ENCODE peak calls at places on chromosomes 4 and X, in six cellular contexts. One of them, this sample, is unnamed.

GRCh38 chrX:120790118-120790517 is 85.5 kb downstream of the CT47B1 start:
- DNase-seq in endothelial cell of umbilical vein: peak; percentile 71
- DNase-seq in testis: peak; percentile 61
- DNase-seq in brain microvascular endothelial cell: peak; percentile 52
- DNase-seq in upper lobe of right lung: no peak
- DNase-seq in tibial artery: no peak
- DNase-seq in this sample: no peak

GRCh38 chrX:147183161-147183560 is 368.6 kb upstream of the CXorf51A start:
- DNase-seq in brain microvascular endothelial cell: no peak
- DNase-seq in testis: no peak
- DNase-seq in upper lobe of right lung: no peak
- DNase-seq in tibial artery: no peak
- DNase-seq in endothelial cell of umbilical vein: no peak
- DNase-seq in this sample: no peak

GRCh38 chrX:154040307-154040756 is 20.6 kb upstream of the IRAK1 start:
- DNase-seq in brain microvascular endothelial cell: peak; percentile 73
- DNase-seq in testis: no peak
- DNase-seq in tibial artery: peak; percentile 27
- DNase-seq in endothelial cell of umbilical vein: peak; percentile 11
- DNase-seq in upper lobe of right lung: no peak
- DNase-seq in this sample: no peak

GRCh38 chr4:168796362-168797106 is 213.5 kb downstream of the CBR4 start:
- DNase-seq in testis: no peak
- DNase-seq in tibial artery: no peak
- DNase-seq in upper lobe of right lung: no peak
- DNase-seq in brain microvascular endothelial cell: peak; percentile 96
- DNase-seq in endothelial cell of umbilical vein: peak; percentile 52
- DNase-seq in this sample: no peak

GRCh38 chr4:150664935-150665334 is 83.0 kb downstream of the MAB21L2 start:
- DNase-seq in endothelial cell of umbilical vein: peak; percentile 48
- DNase-seq in upper lobe of right lung: no peak
- DNase-seq in brain microvascular endothelial cell: peak; percentile 15
- DNase-seq in tibial artery: no peak
- DNase-seq in testis: no peak
- DNase-seq in this sample: no peak

GRCh38 chr4:67931256-67931655 is 32.0 kb downstream of the TMPRSS11A start:
- DNase-seq in brain microvascular endothelial cell: no peak
- DNase-seq in testis: no peak
- DNase-seq in upper lobe of right lung: no peak
- DNase-seq in endothelial cell of umbilical vein: no peak
- DNase-seq in tibial artery: no peak
- DNase-seq in this sample: no peak

GRCh38 chrX:150690126-150690525 is 3.1 kb upstream of the MTMR1 start:
- DNase-seq in brain microvascular endothelial cell: peak; percentile 92
- DNase-seq in upper lobe of right lung: no peak
- DNase-seq in endothelial cell of umbilical vein: no peak
- DNase-seq in testis: no peak
- DNase-seq in tibial artery: no peak
- DNase-seq in this sample: no peak

GRCh38 chrX:101530944-101531343 is 19.4 kb upstream of the ARMCX1 start:
- DNase-seq in tibial artery: no peak
- DNase-seq in testis: no peak
- DNase-seq in endothelial cell of umbilical vein: peak; percentile 37
- DNase-seq in brain microvascular endothelial cell: no peak
- DNase-seq in upper lobe of right lung: no peak
- DNase-seq in this sample: no peak

GRCh38 chr4:168694669-168695068 is 197.8 kb downstream of the PALLD start:
- DNase-seq in testis: no peak
- DNase-seq in upper lobe of right lung: no peak
- DNase-seq in tibial artery: no peak
- DNase-seq in endothelial cell of umbilical vein: peak; percentile 36
- DNase-seq in brain microvascular endothelial cell: peak; percentile 83
- DNase-seq in this sample: no peak

GRCh38 chr4:29153642-29154041 is 1566.5 kb upstream of the PCDH7 start:
- DNase-seq in brain microvascular endothelial cell: no peak
- DNase-seq in upper lobe of right lung: no peak
- DNase-seq in tibial artery: no peak
- DNase-seq in testis: no peak
- DNase-seq in endothelial cell of umbilical vein: peak; percentile 97
- DNase-seq in this sample: no peak

GRCh38 chr4:143386812-143387211 is 50.1 kb downstream of the GAB1 start:
- DNase-seq in tibial artery: no peak
- DNase-seq in brain microvascular endothelial cell: peak; percentile 18
- DNase-seq in upper lobe of right lung: no peak
- DNase-seq in endothelial cell of umbilical vein: no peak
- DNase-seq in testis: no peak
- DNase-seq in this sample: no peak

GRCh38 chr4:141730805-141731204 is 94.4 kb downstream of the IL15 start:
- DNase-seq in tibial artery: no peak
- DNase-seq in brain microvascular endothelial cell: no peak
- DNase-seq in upper lobe of right lung: no peak
- DNase-seq in testis: no peak
- DNase-seq in endothelial cell of umbilical vein: no peak
- DNase-seq in this sample: no peak

GRCh38 chrX:100424012-100424411 is 13.9 kb upstream of the PCDH19 start:
- DNase-seq in testis: no peak
- DNase-seq in upper lobe of right lung: no peak
- DNase-seq in tibial artery: no peak
- DNase-seq in endothelial cell of umbilical vein: peak; percentile 32
- DNase-seq in brain microvascular endothelial cell: no peak
- DNase-seq in this sample: no peak

GRCh38 chr4:80361329-80361900 is 25.9 kb downstream of the CFAP299 start:
- DNase-seq in endothelial cell of umbilical vein: peak; percentile 32
- DNase-seq in upper lobe of right lung: no peak
- DNase-seq in brain microvascular endothelial cell: no peak
- DNase-seq in testis: no peak
- DNase-seq in tibial artery: no peak
- DNase-seq in this sample: no peak

GRCh38 chrX:14694631-14695030 is 165.3 kb downstream of the GLRA2 start:
- DNase-seq in brain microvascular endothelial cell: no peak
- DNase-seq in endothelial cell of umbilical vein: no peak
- DNase-seq in testis: no peak
- DNase-seq in tibial artery: no peak
- DNase-seq in upper lobe of right lung: no peak
- DNase-seq in this sample: no peak

GRCh38 chr4:104915864-104916263 is 230.8 kb upstream of the TET2 start:
- DNase-seq in brain microvascular endothelial cell: no peak
- DNase-seq in upper lobe of right lung: no peak
- DNase-seq in testis: no peak
- DNase-seq in endothelial cell of umbilical vein: no peak
- DNase-seq in tibial artery: no peak
- DNase-seq in this sample: no peak

GRCh38 chr4:6008092-6008551 is 10.1 kb downstream of the C4orf50 start:
- DNase-seq in brain microvascular endothelial cell: no peak
- DNase-seq in endothelial cell of umbilical vein: no peak
- DNase-seq in tibial artery: no peak
- DNase-seq in upper lobe of right lung: peak; percentile 46
- DNase-seq in testis: no peak
- DNase-seq in this sample: no peak

DNA sequence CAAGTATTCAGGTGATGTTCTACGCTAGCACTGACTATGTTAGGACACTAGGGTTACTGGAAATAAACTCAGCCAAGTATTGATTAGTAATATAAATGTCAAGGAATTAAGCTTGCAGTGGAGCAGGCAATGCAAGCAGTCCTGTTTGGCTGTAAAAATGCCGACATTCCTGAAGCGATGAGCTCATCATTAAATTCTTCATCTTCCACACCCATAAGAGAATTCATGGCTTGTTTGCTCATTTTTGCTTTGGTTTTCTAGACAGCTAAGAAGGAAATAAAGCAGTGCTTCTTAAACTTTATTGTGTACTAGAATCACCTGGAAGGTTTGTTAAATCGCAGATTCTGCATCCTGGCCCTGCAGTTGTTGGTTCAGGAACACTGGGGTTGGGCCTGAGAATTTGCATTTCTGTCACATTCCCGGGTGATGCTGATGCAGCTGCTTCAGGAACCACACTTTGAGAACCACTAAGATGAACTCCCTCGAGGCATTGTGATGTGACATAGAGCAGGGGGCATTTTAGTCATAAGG is 17.8 kb downstream of the ANXA3 start:
- DNase-seq in brain microvascular endothelial cell: peak; percentile 77
- DNase-seq in testis: no peak
- DNase-seq in tibial artery: no peak
- DNase-seq in endothelial cell of umbilical vein: peak; percentile 80
- DNase-seq in upper lobe of right lung: no peak
- DNase-seq in this sample: no peak
- H3K27ac ChIP-seq in brain microvascular endothelial cell: peak overlapping the region; percentile 48
- H3K27ac ChIP-seq in testis: no peak overlapping the region
- H3K27ac ChIP-seq in tibial artery: no peak overlapping the region
- H3K27ac ChIP-seq in endothelial cell of umbilical vein: peak overlapping the region; percentile 81
- H3K27ac ChIP-seq in upper lobe of right lung: peak overlapping the region; percentile 3
- H3K27ac ChIP-seq in this sample: peak overlapping the region; percentile 58

GRCh38 chr4:113741971-113742370 is 19.6 kb downstream of the CAMK2D start:
- DNase-seq in endothelial cell of umbilical vein: no peak
- DNase-seq in upper lobe of right lung: no peak
- DNase-seq in testis: no peak
- DNase-seq in brain microvascular endothelial cell: no peak
- DNase-seq in tibial artery: no peak
- DNase-seq in this sample: no peak
- H3K36me3 ChIP-seq in endothelial cell of umbilical vein: no peaks in the 10 kb centered on the region
- H3K36me3 ChIP-seq in upper lobe of right lung: no peaks in the 10 kb centered on the region
- H3K36me3 ChIP-seq in testis: no peaks in the 10 kb centered on the region
- H3K36me3 ChIP-seq in brain microvascular endothelial cell: no peaks in the 10 kb centered on the region
- H3K36me3 ChIP-seq in tibial artery: no peaks in the 10 kb centered on the region
- H3K36me3 ChIP-seq in this sample: no peaks in the 10 kb centered on the region

GRCh38 chrX:111465664-111466063 is 45.8 kb upstream of the SERTM2 start:
- DNase-seq in brain microvascular endothelial cell: no peak
- DNase-seq in tibial artery: no peak
- DNase-seq in testis: no peak
- DNase-seq in endothelial cell of umbilical vein: no peak
- DNase-seq in upper lobe of right lung: no peak
- DNase-seq in this sample: no peak
- H3K27ac ChIP-seq in brain microvascular endothelial cell: no peak overlapping the region
- H3K27ac ChIP-seq in tibial artery: no peak overlapping the region
- H3K27ac ChIP-seq in testis: no peak overlapping the region
- H3K27ac ChIP-seq in endothelial cell of umbilical vein: no peak overlapping the region
- H3K27ac ChIP-seq in upper lobe of right lung: no peak overlapping the region
- H3K27ac ChIP-seq in this sample: no peak overlapping the region

GRCh38 chr4:2241003-2241402 is 918 bp downstream of the HAUS3 start:
- DNase-seq in upper lobe of right lung: no peak
- DNase-seq in tibial artery: no peak
- DNase-seq in testis: no peak
- DNase-seq in brain microvascular endothelial cell: no peak
- DNase-seq in endothelial cell of umbilical vein: no peak
- DNase-seq in this sample: no peak

GRCh38 chr4:2241410-2242353 is at the start of the genes HAUS3 and POLN:
- DNase-seq in upper lobe of right lung: peak; percentile 99
- DNase-seq in tibial artery: peak; percentile 97
- DNase-seq in testis: peak; percentile 97
- DNase-seq in brain microvascular endothelial cell: peak; percentile 94
- DNase-seq in endothelial cell of umbilical vein: peak; percentile 98
- DNase-seq in this sample: peak; percentile 99

GRCh38 chr4:2237267-2237666 is 4.7 kb downstream of the HAUS3 start:
- DNase-seq in testis: no peak
- DNase-seq in brain microvascular endothelial cell: no peak
- DNase-seq in upper lobe of right lung: no peak
- DNase-seq in endothelial cell of umbilical vein: no peak
- DNase-seq in tibial artery: no peak
- DNase-seq in this sample: no peak
- H3K36me3 ChIP-seq in testis: no peaks in the 10 kb centered on the region
- H3K36me3 ChIP-seq in brain microvascular endothelial cell: peaks cover 4% of the 10 kb centered on the region
- H3K36me3 ChIP-seq in upper lobe of right lung: peaks cover 18% of the 10 kb centered on the region
- H3K36me3 ChIP-seq in endothelial cell of umbilical vein: peaks cover 3% of the 10 kb centered on the region
- H3K36me3 ChIP-seq in tibial artery: peaks cover 7% of the 10 kb centered on the region
- H3K36me3 ChIP-seq in this sample: peaks cover 50% of the 10 kb centered on the region

GRCh38 chr4:21884615-21885014 is 64.0 kb downstream of the KCNIP4 start:
- DNase-seq in upper lobe of right lung: no peak
- DNase-seq in endothelial cell of umbilical vein: no peak
- DNase-seq in testis: no peak
- DNase-seq in brain microvascular endothelial cell: no peak
- DNase-seq in tibial artery: no peak
- DNase-seq in this sample: no peak

GRCh38 chr4:21888195-21888976 is 60.2 kb downstream of the KCNIP4 start:
- DNase-seq in brain microvascular endothelial cell: peak; percentile 89
- DNase-seq in testis: no peak
- DNase-seq in tibial artery: no peak
- DNase-seq in endothelial cell of umbilical vein: no peak
- DNase-seq in upper lobe of right lung: no peak
- DNase-seq in this sample: no peak

GRCh38 chr4:21887481-21887880 is 61.1 kb downstream of the KCNIP4 start:
- DNase-seq in brain microvascular endothelial cell: no peak
- DNase-seq in upper lobe of right lung: no peak
- DNase-seq in tibial artery: no peak
- DNase-seq in testis: no peak
- DNase-seq in endothelial cell of umbilical vein: no peak
- DNase-seq in this sample: no peak

GRCh38 chr4:21885241-21885640 is 63.3 kb downstream of the KCNIP4 start:
- DNase-seq in brain microvascular endothelial cell: peak; percentile 23
- DNase-seq in upper lobe of right lung: no peak
- DNase-seq in tibial artery: no peak
- DNase-seq in testis: no peak
- DNase-seq in endothelial cell of umbilical vein: no peak
- DNase-seq in this sample: no peak

GRCh38 chr4:21885770-21886169 is 62.8 kb downstream of the KCNIP4 start:
- DNase-seq in upper lobe of right lung: no peak
- DNase-seq in testis: no peak
- DNase-seq in brain microvascular endothelial cell: peak; percentile 47
- DNase-seq in tibial artery: no peak
- DNase-seq in endothelial cell of umbilical vein: no peak
- DNase-seq in this sample: no peak
- H3K27ac ChIP-seq in upper lobe of right lung: no peak overlapping the region
- H3K27ac ChIP-seq in testis: no peak overlapping the region
- H3K27ac ChIP-seq in brain microvascular endothelial cell: peak overlapping the region; percentile 82
- H3K27ac ChIP-seq in tibial artery: no peak overlapping the region
- H3K27ac ChIP-seq in endothelial cell of umbilical vein: no peak overlapping the region
- H3K27ac ChIP-seq in this sample: no peak overlapping the region

GRCh38 chr4:186598686-186599085 is 43.3 kb upstream of the MTNR1A start:
- DNase-seq in testis: no peak
- DNase-seq in brain microvascular endothelial cell: no peak
- DNase-seq in upper lobe of right lung: no peak
- DNase-seq in tibial artery: no peak
- DNase-seq in endothelial cell of umbilical vein: no peak
- DNase-seq in this sample: no peak

GRCh38 chr4:186593587-186593973 is 38.2 kb upstream of the MTNR1A start:
- DNase-seq in upper lobe of right lung: no peak
- DNase-seq in endothelial cell of umbilical vein: no peak
- DNase-seq in testis: no peak
- DNase-seq in brain microvascular endothelial cell: no peak
- DNase-seq in tibial artery: no peak
- DNase-seq in this sample: no peak

GRCh38 chr4:186596850-186597390 is 41.6 kb upstream of the MTNR1A start:
- DNase-seq in testis: no peak
- DNase-seq in upper lobe of right lung: no peak
- DNase-seq in tibial artery: no peak
- DNase-seq in brain microvascular endothelial cell: no peak
- DNase-seq in endothelial cell of umbilical vein: no peak
- DNase-seq in this sample: no peak

GRCh38 chr4:186599483-186599882 is 44.1 kb upstream of the MTNR1A start:
- DNase-seq in testis: no peak
- DNase-seq in brain microvascular endothelial cell: no peak
- DNase-seq in endothelial cell of umbilical vein: no peak
- DNase-seq in upper lobe of right lung: no peak
- DNase-seq in tibial artery: no peak
- DNase-seq in this sample: no peak

DNA sequence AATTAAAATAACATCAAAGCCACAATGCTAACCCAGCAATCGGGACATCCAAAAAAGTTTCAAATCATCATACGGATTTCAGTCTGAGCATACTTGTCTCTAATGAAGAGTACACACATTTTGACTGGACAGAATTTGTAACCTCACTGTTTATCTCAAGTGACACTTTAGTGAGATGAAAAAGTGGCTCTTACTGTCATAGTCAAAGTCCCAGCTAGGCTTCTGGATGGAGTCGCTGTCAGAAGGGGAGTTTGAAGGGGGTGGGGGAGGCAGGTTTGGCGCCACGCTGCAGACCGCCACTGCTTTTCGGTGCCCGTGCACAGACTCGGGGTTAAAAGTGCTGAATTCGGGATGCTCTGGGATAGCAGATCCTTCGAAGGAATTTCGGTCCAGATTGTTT is 41.0 kb upstream of the MTNR1A start:
- DNase-seq in tibial artery: no peak
- DNase-seq in brain microvascular endothelial cell: no peak
- DNase-seq in testis: no peak
- DNase-seq in endothelial cell of umbilical vein: no peak
- DNase-seq in upper lobe of right lung: no peak
- DNase-seq in this sample: no peak
- H3K36me3 ChIP-seq in tibial artery: peaks cover 59% of the 10 kb centered on the region
- H3K36me3 ChIP-seq in brain microvascular endothelial cell: peaks cover 79% of the 10 kb centered on the region
- H3K36me3 ChIP-seq in testis: no peaks in the 10 kb centered on the region
- H3K36me3 ChIP-seq in endothelial cell of umbilical vein: no peaks in the 10 kb centered on the region
- H3K36me3 ChIP-seq in upper lobe of right lung: peaks cover 52% of the 10 kb centered on the region
- H3K36me3 ChIP-seq in this sample: peaks cover 82% of the 10 kb centered on the region

This sample was measured in lower lobe of right lung.